ENCODE peak calls at places on chromosomes 2 and 18, in four cellular contexts. One of them, this sample, is unnamed.

GRCh38 chr2:204282525-204282924 is 262.8 kb upstream of the PARD3B start:
- DNase-seq in stomach: no peak
- DNase-seq in right lobe of liver: no peak
- DNase-seq in HCT116: no peak
- DNase-seq in this sample: no peak

GRCh38 chr2:132441051-132441450 is 24.4 kb downstream of the GPR39 start:
- DNase-seq in stomach: no peak
- DNase-seq in right lobe of liver: no peak
- DNase-seq in HCT116: no peak
- DNase-seq in this sample: no peak

GRCh38 chr18:13124411-13124810 is 94.1 kb upstream of the LDLRAD4 start:
- DNase-seq in stomach: no peak
- DNase-seq in right lobe of liver: no peak
- DNase-seq in HCT116: no peak
- DNase-seq in this sample: no peak

GRCh38 chr2:229201522-229201921 is 69.6 kb downstream of the PID1 start:
- DNase-seq in stomach: no peak
- DNase-seq in right lobe of liver: no peak
- DNase-seq in HCT116: no peak
- DNase-seq in this sample: no peak

GRCh38 chr2:70362661-70363060 is 60.8 kb upstream of the FAM136A start:
- DNase-seq in stomach: no peak
- DNase-seq in right lobe of liver: no peak
- DNase-seq in HCT116: no peak
- DNase-seq in this sample: no peak

GRCh38 chr2:190835303-190835930 is 45.2 kb upstream of the GLS start:
- DNase-seq in stomach: no peak
- DNase-seq in right lobe of liver: no peak
- DNase-seq in HCT116: no peak
- DNase-seq in this sample: peak

GRCh38 chr2:155309483-155309882 is 611.0 kb downstream of the KCNJ3 start:
- DNase-seq in stomach: no peak
- DNase-seq in right lobe of liver: no peak
- DNase-seq in HCT116: no peak
- DNase-seq in this sample: no peak

GRCh38 chr2:160142472-160142871 is 57.6 kb downstream of the ITGB6 start:
- DNase-seq in stomach: no peak
- DNase-seq in right lobe of liver: no peak
- DNase-seq in HCT116: no peak
- DNase-seq in this sample: no peak

GRCh38 chr2:205865794-205866490 is 183.6 kb downstream of the NRP2 start:
- DNase-seq in stomach: no peak
- DNase-seq in right lobe of liver: no peak
- DNase-seq in HCT116: no peak
- DNase-seq in this sample: no peak

GRCh38 chr2:691825-692224 is 14.6 kb upstream of the TMEM18 start:
- DNase-seq in stomach: no peak
- DNase-seq in right lobe of liver: no peak
- DNase-seq in HCT116: no peak
- DNase-seq in this sample: no peak

GRCh38 chr18:74114206-74114605 is 33.4 kb downstream of the FBXO15 start:
- DNase-seq in stomach: no peak
- DNase-seq in right lobe of liver: no peak
- DNase-seq in HCT116: no peak
- DNase-seq in this sample: no peak

GRCh38 chr18:8084160-8084559 is 517.0 kb downstream of the PTPRM start:
- DNase-seq in stomach: no peak
- DNase-seq in right lobe of liver: peak
- DNase-seq in HCT116: peak
- DNase-seq in this sample: peak

GRCh38 chr18:57970356-57971095 is 73.5 kb upstream of the NEDD4L start:
- DNase-seq in stomach: no peak
- DNase-seq in right lobe of liver: no peak
- DNase-seq in HCT116: peak
- DNase-seq in this sample: peak

GRCh38 chr2:157196956-157197355 is 60.5 kb upstream of the GALNT5 start:
- DNase-seq in stomach: no peak
- DNase-seq in right lobe of liver: no peak
- DNase-seq in HCT116: no peak
- DNase-seq in this sample: no peak

GRCh38 chr18:44713435-44713834 is 32.7 kb downstream of the SETBP1 start:
- DNase-seq in stomach: no peak
- DNase-seq in right lobe of liver: no peak
- DNase-seq in HCT116: no peak
- DNase-seq in this sample: no peak

GRCh38 chr2:231104115-231104713 is 20.6 kb downstream of the HTR2B start:
- DNase-seq in stomach: peak
- DNase-seq in right lobe of liver: no peak
- DNase-seq in HCT116: peak
- DNase-seq in this sample: peak

GRCh38 chr2:31222086-31222485 is 4.8 kb upstream of the CAPN14 start:
- DNase-seq in stomach: no peak
- DNase-seq in right lobe of liver: no peak
- DNase-seq in HCT116: no peak
- DNase-seq in this sample: no peak

GRCh38 chr18:60182223-60182622 is 190.4 kb downstream of the MC4R start:
- DNase-seq in stomach: no peak
- DNase-seq in right lobe of liver: no peak
- DNase-seq in HCT116: no peak
- DNase-seq in this sample: no peak

GRCh38 chr2:144942516-144943256 is 422.8 kb upstream of the ZEB2 start:
- DNase-seq in stomach: no peak
- DNase-seq in right lobe of liver: no peak
- DNase-seq in HCT116: no peak
- DNase-seq in this sample: no peak

GRCh38 chr2:67322361-67323001 is 74.7 kb upstream of the ETAA1 start:
- DNase-seq in stomach: no peak
- DNase-seq in right lobe of liver: no peak
- DNase-seq in HCT116: peak
- DNase-seq in this sample: peak

GRCh38 chr2:171836151-171836910 is 57.7 kb downstream of the SLC25A12 start:
- DNase-seq in stomach: no peak
- DNase-seq in right lobe of liver: no peak
- DNase-seq in HCT116: no peak
- DNase-seq in this sample: no peak

GRCh38 chr2:15943914-15944313 is 3.6 kb downstream of the MYCN start:
- DNase-seq in stomach: no peak
- DNase-seq in right lobe of liver: no peak
- DNase-seq in HCT116: no peak
- DNase-seq in this sample: no peak

GRCh38 chr18:76592981-76593381 is 97.9 kb upstream of the ZNF516 start:
- DNase-seq in stomach: no peak
- DNase-seq in right lobe of liver: no peak
- DNase-seq in HCT116: no peak
- DNase-seq in this sample: no peak

GRCh38 chr2:182463760-182464159 is 36.9 kb upstream of the PDE1A start:
- DNase-seq in stomach: no peak
- DNase-seq in right lobe of liver: no peak
- DNase-seq in HCT116: no peak
- DNase-seq in this sample: no peak

GRCh38 chr2:215601990-215602721 is 166.3 kb upstream of the FN1 start:
- DNase-seq in stomach: no peak
- DNase-seq in right lobe of liver: no peak
- DNase-seq in HCT116: no peak
- DNase-seq in this sample: no peak

GRCh38 chr2:54728669-54729120 is 5.2 kb downstream of the EML6 start:
- DNase-seq in stomach: no peak
- DNase-seq in right lobe of liver: no peak
- DNase-seq in HCT116: peak
- DNase-seq in this sample: peak

GRCh38 chr2:147451902-147452515 is 392.8 kb upstream of the ACVR2A start:
- DNase-seq in stomach: no peak
- DNase-seq in right lobe of liver: no peak
- DNase-seq in HCT116: no peak
- DNase-seq in this sample: no peak

GRCh38 chr2:218568190-218569037 is at the start of the genes CNOT9 and USP37:
- DNase-seq in stomach: peak
- DNase-seq in right lobe of liver: peak
- DNase-seq in HCT116: peak
- DNase-seq in this sample: peak
- TF ChIP-seq POLR2A in stomach: no peak
- TF ChIP-seq POLR2A in right lobe of liver: peak
- TF ChIP-seq POLR2A in HCT116: peak
- TF ChIP-seq POLR2A in this sample: peak

GRCh38 chr18:848062-848795 is 36.2 kb upstream of the YES1 start:
- DNase-seq in stomach: peak
- DNase-seq in right lobe of liver: peak
- DNase-seq in HCT116: no peak
- DNase-seq in this sample: no peak
- TF ChIP-seq POLR2A in stomach: no peak
- TF ChIP-seq POLR2A in right lobe of liver: no peak
- TF ChIP-seq POLR2A in HCT116: no peak
- TF ChIP-seq POLR2A in this sample: no peak

GRCh38 chr2:135876066-135876711 is at the start of gene MCM6:
- DNase-seq in stomach: peak
- DNase-seq in right lobe of liver: peak
- DNase-seq in HCT116: peak
- DNase-seq in this sample: peak

GRCh38 chr2:135875491-135876065 is 665 bp downstream of the MCM6 start:
- DNase-seq in stomach: peak
- DNase-seq in right lobe of liver: peak
- DNase-seq in HCT116: no peak
- DNase-seq in this sample: peak

GRCh38 chr2:135870571-135870970 is 5.7 kb downstream of the MCM6 start:
- DNase-seq in stomach: no peak
- DNase-seq in right lobe of liver: no peak
- DNase-seq in HCT116: no peak
- DNase-seq in this sample: no peak

DNA sequence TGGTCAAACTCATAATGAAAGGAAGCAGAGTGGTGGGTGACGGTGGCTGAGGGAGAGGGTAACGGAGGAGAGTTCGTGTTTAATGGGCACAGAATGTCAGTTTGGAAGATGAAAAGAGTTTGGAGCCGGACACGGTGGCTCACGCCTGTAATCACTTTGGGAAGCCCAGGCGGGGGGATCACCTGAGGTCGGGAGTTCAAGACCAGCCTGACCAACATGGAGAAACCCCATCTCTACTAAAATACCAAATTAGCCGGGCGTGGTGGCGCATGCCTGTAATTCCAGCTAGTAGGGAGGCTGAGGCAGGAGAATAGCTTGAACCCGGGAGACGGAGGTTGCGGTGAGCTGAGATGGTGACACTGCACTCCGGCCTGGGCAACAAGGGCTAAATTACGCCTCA is 1.3 kb downstream of the MCM6 start:
- DNase-seq in stomach: no peak
- DNase-seq in right lobe of liver: no peak
- DNase-seq in HCT116: no peak
- DNase-seq in this sample: no peak
- TF ChIP-seq POLR2A in stomach: no peak
- TF ChIP-seq POLR2A in right lobe of liver: no peak
- TF ChIP-seq POLR2A in HCT116: no peak
- TF ChIP-seq POLR2A in this sample: no peak

DNA sequence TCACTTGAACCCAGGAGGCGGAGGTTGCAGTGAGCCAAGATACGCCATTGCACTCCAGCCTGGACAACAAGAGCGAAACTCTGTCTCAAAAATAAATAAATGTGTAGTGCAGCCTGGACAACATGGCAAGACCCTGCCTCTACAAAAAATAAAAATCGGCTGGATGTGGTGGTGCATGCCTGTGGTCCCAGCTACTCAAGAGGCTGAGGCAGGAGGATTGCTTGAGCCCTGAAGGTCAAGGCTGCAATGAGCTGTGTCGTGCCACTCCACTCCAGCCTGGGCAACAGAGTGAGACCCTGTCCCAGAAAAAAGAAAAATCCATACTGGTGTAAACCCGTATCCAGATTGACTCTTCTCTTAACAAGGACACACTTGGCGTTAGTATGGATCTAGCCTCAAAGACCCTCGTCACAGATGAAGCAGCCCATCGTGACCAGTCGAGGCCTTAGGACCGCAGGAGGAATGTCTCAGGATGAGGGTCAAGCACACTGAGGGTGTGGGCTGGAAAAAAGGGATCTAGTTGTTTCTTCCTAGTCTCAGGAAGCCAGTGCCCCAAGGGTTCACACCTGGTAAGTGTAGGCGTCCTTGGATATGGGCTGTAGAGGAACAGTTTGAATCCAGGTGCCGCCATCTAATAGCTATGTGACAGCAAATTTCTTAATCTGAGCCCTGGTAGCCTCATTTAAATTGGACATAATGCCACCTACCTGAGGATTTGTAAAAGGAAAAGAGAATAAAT is 4.0 kb upstream of the GPBAR1 start:
- DNase-seq in stomach: no peak
- DNase-seq in right lobe of liver: no peak
- DNase-seq in HCT116: no peak
- DNase-seq in this sample: no peak
- TF ChIP-seq POLR2A in stomach: no peak
- TF ChIP-seq POLR2A in right lobe of liver: no peak
- TF ChIP-seq POLR2A in HCT116: no peak
- TF ChIP-seq POLR2A in this sample: no peak

DNA sequence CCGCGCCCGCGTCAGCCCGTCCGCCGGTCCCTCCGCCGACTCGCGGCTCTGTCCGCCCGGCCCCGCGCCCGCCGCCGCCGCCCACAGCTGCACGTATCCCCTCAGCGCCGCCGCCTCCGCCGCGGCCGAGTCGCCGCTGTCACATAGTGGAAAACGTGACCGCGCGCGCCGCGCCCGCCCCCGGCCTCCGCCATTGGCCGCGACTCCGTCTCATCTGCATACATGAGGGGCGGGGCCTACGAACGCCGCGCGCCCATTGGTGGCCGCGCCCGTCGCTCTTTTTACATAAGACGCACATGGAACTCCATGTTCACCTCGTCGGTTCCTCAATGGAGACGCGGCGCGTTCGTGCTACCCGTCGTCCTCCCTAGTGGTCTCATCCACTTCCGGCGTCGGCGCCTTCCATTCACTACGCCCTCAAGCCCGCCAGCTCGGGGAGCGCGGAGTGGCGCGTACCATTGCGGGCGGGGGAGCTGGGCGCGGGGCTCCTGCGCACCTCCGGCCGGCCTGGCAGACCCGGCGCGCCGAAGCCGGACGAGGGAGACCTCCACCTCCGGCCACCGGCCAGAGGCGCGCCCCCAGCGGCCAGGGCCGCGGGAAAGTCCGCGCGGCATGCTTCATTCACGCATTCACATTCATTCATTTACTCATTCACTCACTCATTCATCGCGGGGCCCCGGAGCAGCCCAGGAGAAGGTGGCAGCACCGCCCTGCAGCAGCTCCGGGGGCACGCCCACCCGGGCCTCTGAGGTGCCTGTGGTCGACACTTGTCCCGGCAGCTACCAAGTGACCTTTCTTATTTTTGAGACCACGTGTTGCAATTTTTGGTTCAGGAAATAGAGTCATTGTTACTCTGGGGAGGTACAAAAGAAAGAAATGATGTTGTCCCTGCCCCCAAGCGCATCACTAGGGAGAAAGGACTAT is 502 bp upstream of the PER2 start:
- DNase-seq in stomach: peak
- DNase-seq in right lobe of liver: peak
- DNase-seq in HCT116: peak
- DNase-seq in this sample: peak
- TF ChIP-seq POLR2A in stomach: no peak
- TF ChIP-seq POLR2A in right lobe of liver: peak
- TF ChIP-seq POLR2A in HCT116: no peak
- TF ChIP-seq POLR2A in this sample: peak

GRCh38 chr2:96882230-96882629 is 12.3 kb upstream of the SEMA4C start:
- DNase-seq in stomach: no peak
- DNase-seq in right lobe of liver: no peak
- DNase-seq in HCT116: no peak
- DNase-seq in this sample: no peak
- TF ChIP-seq POLR2A in stomach: no peak
- TF ChIP-seq POLR2A in right lobe of liver: no peak
- TF ChIP-seq POLR2A in HCT116: no peak
- TF ChIP-seq POLR2A in this sample: no peak

This sample was measured in H54.